ENCODE peak calls at places on chromosome 10, in six cellular contexts. One of them, this sample, is unnamed.

GRCh38 chr10:4111593-4111992 is 326.6 kb upstream of the KLF6 start:
- DNase-seq in CD8-positive, alpha-beta memory T cell: no peak
- DNase-seq in right cardiac atrium: no peak
- DNase-seq in adrenal gland: no peak
- DNase-seq in HCT116: no peak
- DNase-seq in lung: no peak
- DNase-seq in this sample: no peak

GRCh38 chr10:103804866-103805265 is 50.5 kb downstream of the SH3PXD2A start:
- DNase-seq in CD8-positive, alpha-beta memory T cell: no peak
- DNase-seq in right cardiac atrium: no peak
- DNase-seq in adrenal gland: no peak
- DNase-seq in HCT116: no peak
- DNase-seq in lung: no peak
- DNase-seq in this sample: no peak

GRCh38 chr10:26367771-26368170 is 70.4 kb upstream of the APBB1IP start:
- DNase-seq in CD8-positive, alpha-beta memory T cell: peak; percentile 6
- DNase-seq in right cardiac atrium: peak; percentile 49
- DNase-seq in adrenal gland: peak; percentile 20
- DNase-seq in HCT116: no peak
- DNase-seq in lung: peak; percentile 32
- DNase-seq in this sample: no peak

GRCh38 chr10:75375828-75376227 is 25.7 kb downstream of the ZNF503 start:
- DNase-seq in CD8-positive, alpha-beta memory T cell: no peak
- DNase-seq in right cardiac atrium: peak; percentile 60
- DNase-seq in adrenal gland: peak; percentile 23
- DNase-seq in HCT116: no peak
- DNase-seq in lung: no peak
- DNase-seq in this sample: no peak

GRCh38 chr10:15543994-15544393 is 172.9 kb upstream of the FAM171A1 start:
- DNase-seq in CD8-positive, alpha-beta memory T cell: no peak
- DNase-seq in right cardiac atrium: no peak
- DNase-seq in adrenal gland: no peak
- DNase-seq in HCT116: no peak
- DNase-seq in lung: no peak
- DNase-seq in this sample: no peak

GRCh38 chr10:31100662-31101061 is 69.0 kb upstream of the ZNF438 start:
- DNase-seq in CD8-positive, alpha-beta memory T cell: no peak
- DNase-seq in right cardiac atrium: no peak
- DNase-seq in adrenal gland: no peak
- DNase-seq in HCT116: no peak
- DNase-seq in lung: no peak
- DNase-seq in this sample: no peak

GRCh38 chr10:101394522-101395133 is 40.7 kb downstream of the BTRC start:
- DNase-seq in CD8-positive, alpha-beta memory T cell: no peak
- DNase-seq in right cardiac atrium: no peak
- DNase-seq in adrenal gland: no peak
- DNase-seq in HCT116: no peak
- DNase-seq in lung: no peak
- DNase-seq in this sample: peak; percentile 44

GRCh38 chr10:35300063-35300699 is 36.1 kb upstream of the CCNY start:
- DNase-seq in CD8-positive, alpha-beta memory T cell: no peak
- DNase-seq in right cardiac atrium: peak; percentile 74
- DNase-seq in adrenal gland: no peak
- DNase-seq in HCT116: peak; percentile 54
- DNase-seq in lung: no peak
- DNase-seq in this sample: peak; percentile 48

GRCh38 chr10:77391605-77392235 is 245.9 kb downstream of the KCNMA1 start:
- DNase-seq in CD8-positive, alpha-beta memory T cell: no peak
- DNase-seq in right cardiac atrium: peak; percentile 86
- DNase-seq in adrenal gland: peak; percentile 69
- DNase-seq in HCT116: peak; percentile 74
- DNase-seq in lung: peak; percentile 82
- DNase-seq in this sample: no peak

GRCh38 chr10:8074881-8075280 is 20.4 kb downstream of the GATA3 start:
- DNase-seq in CD8-positive, alpha-beta memory T cell: no peak
- DNase-seq in right cardiac atrium: no peak
- DNase-seq in adrenal gland: no peak
- DNase-seq in HCT116: no peak
- DNase-seq in lung: no peak
- DNase-seq in this sample: no peak

GRCh38 chr10:129964611-129965417 is 740 bp upstream of the EBF3 start:
- DNase-seq in CD8-positive, alpha-beta memory T cell: no peak
- DNase-seq in right cardiac atrium: peak; percentile 78
- DNase-seq in adrenal gland: no peak
- DNase-seq in HCT116: no peak
- DNase-seq in lung: no peak
- DNase-seq in this sample: no peak

GRCh38 chr10:110218627-110219026 is 11.2 kb downstream of the MXI1 start:
- DNase-seq in CD8-positive, alpha-beta memory T cell: no peak
- DNase-seq in right cardiac atrium: no peak
- DNase-seq in adrenal gland: no peak
- DNase-seq in HCT116: no peak
- DNase-seq in lung: no peak
- DNase-seq in this sample: no peak

GRCh38 chr10:14742382-14742781 is 32.3 kb downstream of the FAM107B start:
- DNase-seq in CD8-positive, alpha-beta memory T cell: no peak
- DNase-seq in right cardiac atrium: no peak
- DNase-seq in adrenal gland: no peak
- DNase-seq in HCT116: no peak
- DNase-seq in lung: no peak
- DNase-seq in this sample: no peak

GRCh38 chr10:29140991-29141390 is 147.9 kb upstream of the LYZL1 start:
- DNase-seq in CD8-positive, alpha-beta memory T cell: no peak
- DNase-seq in right cardiac atrium: no peak
- DNase-seq in adrenal gland: no peak
- DNase-seq in HCT116: no peak
- DNase-seq in lung: no peak
- DNase-seq in this sample: no peak

GRCh38 chr10:97117372-97117771 is 68.4 kb downstream of the SLIT1 start:
- DNase-seq in CD8-positive, alpha-beta memory T cell: no peak
- DNase-seq in right cardiac atrium: no peak
- DNase-seq in adrenal gland: no peak
- DNase-seq in HCT116: peak; percentile 16
- DNase-seq in lung: no peak
- DNase-seq in this sample: no peak

GRCh38 chr10:82266438-82266837 is 391.4 kb downstream of the NRG3 start:
- DNase-seq in CD8-positive, alpha-beta memory T cell: no peak
- DNase-seq in right cardiac atrium: no peak
- DNase-seq in adrenal gland: no peak
- DNase-seq in HCT116: no peak
- DNase-seq in lung: no peak
- DNase-seq in this sample: peak; percentile 18

GRCh38 chr10:79162861-79163662 is 94.3 kb downstream of the ZMIZ1 start:
- DNase-seq in CD8-positive, alpha-beta memory T cell: no peak
- DNase-seq in right cardiac atrium: peak; percentile 57
- DNase-seq in adrenal gland: peak; percentile 87
- DNase-seq in HCT116: no peak
- DNase-seq in lung: no peak
- DNase-seq in this sample: no peak

GRCh38 chr10:94115725-94116124 is 122.0 kb downstream of the PLCE1 start:
- DNase-seq in CD8-positive, alpha-beta memory T cell: no peak
- DNase-seq in right cardiac atrium: no peak
- DNase-seq in adrenal gland: no peak
- DNase-seq in HCT116: peak; percentile 40
- DNase-seq in lung: no peak
- DNase-seq in this sample: peak; percentile 93

GRCh38 chr10:103966671-103967432 is at the start of gene SLK:
- DNase-seq in CD8-positive, alpha-beta memory T cell: peak; percentile 89
- DNase-seq in right cardiac atrium: peak; percentile 94
- DNase-seq in adrenal gland: peak; percentile 75
- DNase-seq in HCT116: peak; percentile 59
- DNase-seq in lung: peak; percentile 77
- DNase-seq in this sample: no peak

GRCh38 chr10:33314788-33315561 is 19.5 kb downstream of the NRP1 start:
- DNase-seq in CD8-positive, alpha-beta memory T cell: no peak
- DNase-seq in right cardiac atrium: no peak
- DNase-seq in adrenal gland: no peak
- DNase-seq in HCT116: no peak
- DNase-seq in lung: no peak
- DNase-seq in this sample: no peak
- H3K27ac ChIP-seq in CD8-positive, alpha-beta memory T cell: no peak overlapping the region
- H3K27ac ChIP-seq in right cardiac atrium: no peak overlapping the region
- H3K27ac ChIP-seq in adrenal gland: no peak overlapping the region
- H3K27ac ChIP-seq in HCT116: no peak overlapping the region
- H3K27ac ChIP-seq in lung: peak overlapping the region; percentile 37
- H3K27ac ChIP-seq in this sample: peak overlapping the region; percentile 32

GRCh38 chr10:630581-631073 is 58.8 kb downstream of the DIP2C start:
- DNase-seq in CD8-positive, alpha-beta memory T cell: no peak
- DNase-seq in right cardiac atrium: peak; percentile 53
- DNase-seq in adrenal gland: no peak
- DNase-seq in HCT116: no peak
- DNase-seq in lung: no peak
- DNase-seq in this sample: no peak
- H3K27ac ChIP-seq in CD8-positive, alpha-beta memory T cell: no peak overlapping the region
- H3K27ac ChIP-seq in right cardiac atrium: no peak overlapping the region
- H3K27ac ChIP-seq in adrenal gland: no peak overlapping the region
- H3K27ac ChIP-seq in HCT116: no peak overlapping the region
- H3K27ac ChIP-seq in lung: no peak overlapping the region
- H3K27ac ChIP-seq in this sample: no peak overlapping the region

DNA sequence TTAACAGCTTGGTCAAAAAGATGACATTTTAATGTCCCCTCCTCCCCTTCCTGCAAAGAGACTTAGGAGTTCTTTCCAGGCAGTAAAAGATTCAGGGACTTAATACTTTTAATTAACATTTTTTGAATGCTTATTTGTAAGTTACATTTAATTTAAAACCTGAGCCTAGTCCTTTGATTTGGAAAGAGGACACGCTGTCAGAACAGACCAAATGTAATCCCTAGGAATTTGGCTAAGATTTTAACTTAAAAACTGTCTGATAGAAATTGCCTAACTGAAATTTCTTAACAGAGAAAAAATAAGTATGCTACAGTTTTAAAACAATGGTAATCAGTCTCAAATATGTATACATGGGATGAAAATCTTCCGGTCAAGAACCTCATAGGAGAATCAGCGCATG is 98.5 kb downstream of the NRP1 start:
- DNase-seq in CD8-positive, alpha-beta memory T cell: no peak
- DNase-seq in right cardiac atrium: no peak
- DNase-seq in adrenal gland: no peak
- DNase-seq in HCT116: no peak
- DNase-seq in lung: no peak
- DNase-seq in this sample: no peak
- H3K27ac ChIP-seq in CD8-positive, alpha-beta memory T cell: no peak overlapping the region
- H3K27ac ChIP-seq in right cardiac atrium: no peak overlapping the region
- H3K27ac ChIP-seq in adrenal gland: no peak overlapping the region
- H3K27ac ChIP-seq in HCT116: no peak overlapping the region
- H3K27ac ChIP-seq in lung: no peak overlapping the region
- H3K27ac ChIP-seq in this sample: no peak overlapping the region

DNA sequence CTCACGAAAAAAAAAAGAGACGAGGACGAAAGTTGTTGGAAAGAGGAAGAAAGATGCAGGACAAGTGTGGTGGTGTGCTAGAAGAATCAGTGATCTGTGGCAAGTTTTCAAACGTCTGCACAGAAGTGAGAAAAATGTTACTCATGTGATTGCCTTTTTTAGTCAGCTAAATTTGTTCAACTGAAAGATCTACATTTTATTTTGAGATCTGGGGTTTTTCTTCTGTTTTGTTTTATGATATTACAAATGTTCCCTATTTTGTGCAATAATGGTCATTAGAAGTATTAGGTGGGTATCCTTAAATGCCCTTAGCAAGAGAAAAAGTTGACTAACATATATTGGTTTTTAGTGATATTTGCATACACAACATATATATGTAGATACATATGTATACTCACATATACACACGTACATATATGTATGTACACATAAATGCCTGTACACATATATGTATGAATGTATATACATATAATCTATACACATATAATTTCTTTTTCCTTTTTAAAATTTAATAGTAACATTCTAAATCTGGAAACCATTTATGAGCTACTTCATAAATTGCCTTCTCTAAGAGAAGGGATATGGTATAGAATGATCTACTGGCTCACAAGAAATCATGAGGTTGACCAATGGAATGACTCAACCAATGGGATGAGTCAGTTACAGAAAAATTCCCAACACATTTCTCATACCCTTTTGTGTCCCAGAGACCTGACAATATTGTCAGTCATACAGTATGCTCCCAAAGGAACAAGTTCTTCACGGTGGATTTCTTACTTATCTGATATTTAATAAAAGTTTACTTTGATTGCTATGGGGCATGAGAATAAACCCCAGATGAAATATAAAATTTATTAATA is 38.4 kb downstream of the SLC39A12 start:
- DNase-seq in CD8-positive, alpha-beta memory T cell: no peak
- DNase-seq in right cardiac atrium: no peak
- DNase-seq in adrenal gland: no peak
- DNase-seq in HCT116: peak; percentile 56
- DNase-seq in lung: no peak
- DNase-seq in this sample: no peak
- H3K27ac ChIP-seq in CD8-positive, alpha-beta memory T cell: no peak overlapping the region
- H3K27ac ChIP-seq in right cardiac atrium: no peak overlapping the region
- H3K27ac ChIP-seq in adrenal gland: no peak overlapping the region
- H3K27ac ChIP-seq in HCT116: no peak overlapping the region
- H3K27ac ChIP-seq in lung: no peak overlapping the region
- H3K27ac ChIP-seq in this sample: no peak overlapping the region

GRCh38 chr10:13294784-13295183 is 5.1 kb downstream of the PHYH start:
- DNase-seq in CD8-positive, alpha-beta memory T cell: no peak
- DNase-seq in right cardiac atrium: no peak
- DNase-seq in adrenal gland: no peak
- DNase-seq in HCT116: no peak
- DNase-seq in lung: no peak
- DNase-seq in this sample: no peak
- H3K27ac ChIP-seq in CD8-positive, alpha-beta memory T cell: no peak overlapping the region
- H3K27ac ChIP-seq in right cardiac atrium: no peak overlapping the region
- H3K27ac ChIP-seq in adrenal gland: no peak overlapping the region
- H3K27ac ChIP-seq in HCT116: no peak overlapping the region
- H3K27ac ChIP-seq in lung: no peak overlapping the region
- H3K27ac ChIP-seq in this sample: no peak overlapping the region

DNA sequence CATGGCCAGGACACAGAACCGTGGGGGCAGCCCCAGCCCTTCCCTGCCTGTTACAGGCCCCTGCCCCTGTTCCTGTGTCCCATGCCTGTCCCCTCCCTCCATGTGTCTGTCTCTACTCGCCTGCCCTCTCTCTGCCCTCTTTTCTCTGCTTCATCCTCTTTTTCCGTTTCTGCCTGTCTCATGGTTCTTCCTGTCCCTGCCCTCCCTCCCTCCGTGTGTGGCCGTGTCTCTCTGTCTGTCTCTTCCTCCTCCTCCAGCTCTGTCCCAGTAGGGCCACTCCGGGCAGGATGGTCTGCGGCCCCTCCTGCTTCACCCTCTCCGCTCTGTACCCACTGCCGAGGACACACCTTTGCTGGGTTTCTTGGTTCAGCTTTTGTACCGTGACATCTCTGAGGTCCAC is 137.4 kb downstream of the FAM53B start:
- DNase-seq in CD8-positive, alpha-beta memory T cell: no peak
- DNase-seq in right cardiac atrium: peak; percentile 38
- DNase-seq in adrenal gland: no peak
- DNase-seq in HCT116: no peak
- DNase-seq in lung: no peak
- DNase-seq in this sample: no peak
- H3K27ac ChIP-seq in CD8-positive, alpha-beta memory T cell: no peak overlapping the region
- H3K27ac ChIP-seq in right cardiac atrium: no peak overlapping the region
- H3K27ac ChIP-seq in adrenal gland: no peak overlapping the region
- H3K27ac ChIP-seq in HCT116: no peak overlapping the region
- H3K27ac ChIP-seq in lung: no peak overlapping the region
- H3K27ac ChIP-seq in this sample: no peak overlapping the region

GRCh38 chr10:71635251-71635866 is 84.2 kb downstream of the C10orf105 start:
- DNase-seq in CD8-positive, alpha-beta memory T cell: no peak
- DNase-seq in right cardiac atrium: no peak
- DNase-seq in adrenal gland: no peak
- DNase-seq in HCT116: no peak
- DNase-seq in lung: no peak
- DNase-seq in this sample: no peak
- H3K27ac ChIP-seq in CD8-positive, alpha-beta memory T cell: peak overlapping the region; percentile 54
- H3K27ac ChIP-seq in right cardiac atrium: no peak overlapping the region
- H3K27ac ChIP-seq in adrenal gland: no peak overlapping the region
- H3K27ac ChIP-seq in HCT116: no peak overlapping the region
- H3K27ac ChIP-seq in lung: no peak overlapping the region
- H3K27ac ChIP-seq in this sample: no peak overlapping the region

This sample was measured in epithelial cell of prostate.